ENCODE peak calls at places on chromosome 3, in nine cellular contexts. B is AML-193; O is lower lobe of right lung; Y is B cell; C is stimulated activated CD4-positive, alpha-beta T cell treated with anti-CD3 and anti-CD28 coated beads, TNF-alpha, amount 100 ng/mL, for 1 hour; A is Right ventricle myocardium superior; X is psoas muscle; Z is activated T-helper 9 cell treated with anti-CD3 and anti-CD28 coated beads, Interleukin-2, amount 50 U/mL, for 16 hours; U is activated CD8-positive, alpha-beta memory T cell treated with anti-CD3 and anti-CD28 coated beads for 24 hours. V is an unnamed sample.

GRCh38 chr3:119098620-119099222 is 47.2 kb upstream of the TEX55 start:
- DNase-seq in Y (no peak), B (peak; percentile 17), U (no peak), Z (no peak), C (no peak), O (no peak), X (no peak), A (no peak), V (no peak)

GRCh38 chr3:59334585-59334984 is 284.8 kb upstream of the CFAP20DC start:
- DNase-seq in B (peak; percentile 48), Y (no peak), C (no peak), Z (no peak), U (no peak), O (no peak), X (no peak), A (no peak), V (no peak)

GRCh38 chr3:173988912-173989311 is 591.4 kb downstream of the NLGN1 start:
- DNase-seq in C (no peak), U (no peak), B (no peak), X (no peak), O (no peak), Z (no peak), A (no peak), Y (no peak), V (no peak)

GRCh38 chr3:136068708-136069107 is 103.2 kb downstream of the PPP2R3A start:
- DNase-seq in C (no peak), U (no peak), A (no peak), O (no peak), Y (no peak), B (no peak), Z (no peak), X (no peak), V (no peak)

GRCh38 chr3:127820871-127821853 is 1.2 kb downstream of the MGLL start:
- DNase-seq in C (no peak), O (peak; percentile 70), X (peak; percentile 38), Z (no peak), Y (no peak), A (peak; percentile 65), B (peak; percentile 69), U (no peak), V (peak; percentile 77)

GRCh38 chr3:39435006-39435748 is 28.7 kb downstream of the RPSA start:
- DNase-seq in Z (no peak), Y (no peak), B (no peak), C (no peak), A (no peak), U (no peak), X (no peak), O (no peak), V (no peak)

GRCh38 chr3:184593201-184593922 is 31.8 kb downstream of the EPHB3 start:
- DNase-seq in U (no peak), O (peak; percentile 28), Z (no peak), X (no peak), Y (no peak), A (no peak), B (no peak), C (no peak), V (no peak)

GRCh38 chr3:107218864-107219269 is 158.4 kb upstream of the CCDC54 start:
- DNase-seq in A (no peak), Z (no peak), B (no peak), U (no peak), Y (no peak), X (no peak), O (no peak), C (no peak), V (no peak)

GRCh38 chr3:185176756-185177359 is 24.0 kb upstream of the C3orf70 start:
- DNase-seq in U (no peak), A (no peak), Z (no peak), C (no peak), B (peak; percentile 48), X (no peak), O (no peak), Y (no peak), V (no peak)

GRCh38 chr3:186789554-186790260 is 6.3 kb downstream of the EIF4A2 start:
- DNase-seq in B (no peak), U (peak; percentile 51), Z (no peak), X (no peak), C (no peak), O (no peak), Y (no peak), A (no peak), V (no peak)

GRCh38 chr3:79038057-79038456 is 729.7 kb downstream of the ROBO1 start:
- DNase-seq in O (no peak), A (no peak), X (no peak), U (no peak), C (no peak), B (no peak), Y (no peak), Z (no peak), V (no peak)

GRCh38 chr3:21645121-21645897 is 105.7 kb downstream of the ZNF385D start:
- DNase-seq in U (no peak), O (no peak), Y (no peak), Z (no peak), A (peak; percentile 76), X (peak; percentile 49), B (no peak), C (no peak), V (peak; percentile 81)

GRCh38 chr3:29585368-29585767 is 304.5 kb downstream of the RBMS3 start:
- DNase-seq in B (no peak), A (no peak), X (no peak), U (no peak), C (no peak), O (no peak), Z (no peak), Y (no peak), V (no peak)

GRCh38 chr3:15502616-15503015 is 18.9 kb downstream of the COLQ start:
- DNase-seq in B (no peak), X (no peak), Y (no peak), O (no peak), Z (no peak), U (no peak), A (no peak), C (no peak), V (no peak)

GRCh38 chr3:47399531-47400270 is 18.9 kb downstream of the PTPN23 start:
- DNase-seq in B (no peak), X (no peak), Z (no peak), O (no peak), Y (peak; percentile 10), A (no peak), C (no peak), U (no peak), V (no peak)

V was measured in right lobe of liver.